ENCODE peak calls at places on chromosome 4, in eight cellular contexts. One of them, this sample, is unnamed.
A peak's percentile ranks its signal among the peaks of the same experiment; 100 is the strongest.

GRCh38 chr4:6771229-6771671 is 11.3 kb upstream of the KIAA0232 start:
- DNase-seq in T-helper 9 cell: no peak
- DNase-seq in heart right ventricle: peak; percentile 82
- DNase-seq in CD8-positive, alpha-beta T cell: no peak
- DNase-seq in bronchial epithelial cell: no peak
- DNase-seq in activated T-cell treated with anti-CD3 and anti-CD28 coated beads, Interleukin-2, amount 50 U/mL, for 1 hour: no peak
- DNase-seq in stimulated activated CD4-positive, alpha-beta T cell treated with anti-CD3 and anti-CD28 coated beads, Interleukin-2, amount 100 ng/mL, for 48 hours: no peak
- DNase-seq in suprapubic skin: peak; percentile 73
- DNase-seq in this sample: no peak

GRCh38 chr4:57078685-57079521 is 31.3 kb downstream of the IGFBP7 start:
- DNase-seq in T-helper 9 cell: no peak
- DNase-seq in heart right ventricle: no peak
- DNase-seq in CD8-positive, alpha-beta T cell: no peak
- DNase-seq in bronchial epithelial cell: peak; percentile 95
- DNase-seq in activated T-cell treated with anti-CD3 and anti-CD28 coated beads, Interleukin-2, amount 50 U/mL, for 1 hour: no peak
- DNase-seq in stimulated activated CD4-positive, alpha-beta T cell treated with anti-CD3 and anti-CD28 coated beads, Interleukin-2, amount 100 ng/mL, for 48 hours: no peak
- DNase-seq in suprapubic skin: no peak
- DNase-seq in this sample: peak; percentile 34

GRCh38 chr4:112531146-112531545 is 15.2 kb upstream of the NEUROG2 start:
- DNase-seq in T-helper 9 cell: no peak
- DNase-seq in heart right ventricle: no peak
- DNase-seq in CD8-positive, alpha-beta T cell: no peak
- DNase-seq in bronchial epithelial cell: no peak
- DNase-seq in activated T-cell treated with anti-CD3 and anti-CD28 coated beads, Interleukin-2, amount 50 U/mL, for 1 hour: no peak
- DNase-seq in stimulated activated CD4-positive, alpha-beta T cell treated with anti-CD3 and anti-CD28 coated beads, Interleukin-2, amount 100 ng/mL, for 48 hours: no peak
- DNase-seq in suprapubic skin: no peak
- DNase-seq in this sample: no peak

GRCh38 chr4:77072195-77072753 is 3.5 kb downstream of the CCNI start:
- DNase-seq in T-helper 9 cell: peak; percentile 29
- DNase-seq in heart right ventricle: no peak
- DNase-seq in CD8-positive, alpha-beta T cell: no peak
- DNase-seq in bronchial epithelial cell: peak; percentile 94
- DNase-seq in activated T-cell treated with anti-CD3 and anti-CD28 coated beads, Interleukin-2, amount 50 U/mL, for 1 hour: no peak
- DNase-seq in stimulated activated CD4-positive, alpha-beta T cell treated with anti-CD3 and anti-CD28 coated beads, Interleukin-2, amount 100 ng/mL, for 48 hours: no peak
- DNase-seq in suprapubic skin: no peak
- DNase-seq in this sample: peak; percentile 52

GRCh38 chr4:39591290-39591689 is 47.4 kb downstream of the SMIM14 start:
- DNase-seq in T-helper 9 cell: no peak
- DNase-seq in heart right ventricle: no peak
- DNase-seq in CD8-positive, alpha-beta T cell: no peak
- DNase-seq in bronchial epithelial cell: peak; percentile 73
- DNase-seq in activated T-cell treated with anti-CD3 and anti-CD28 coated beads, Interleukin-2, amount 50 U/mL, for 1 hour: no peak
- DNase-seq in stimulated activated CD4-positive, alpha-beta T cell treated with anti-CD3 and anti-CD28 coated beads, Interleukin-2, amount 100 ng/mL, for 48 hours: no peak
- DNase-seq in suprapubic skin: no peak
- DNase-seq in this sample: no peak

GRCh38 chr4:55178226-55179005 is 53.0 kb upstream of the KDR start:
- DNase-seq in T-helper 9 cell: no peak
- DNase-seq in heart right ventricle: peak; percentile 37
- DNase-seq in CD8-positive, alpha-beta T cell: no peak
- DNase-seq in bronchial epithelial cell: no peak
- DNase-seq in activated T-cell treated with anti-CD3 and anti-CD28 coated beads, Interleukin-2, amount 50 U/mL, for 1 hour: no peak
- DNase-seq in stimulated activated CD4-positive, alpha-beta T cell treated with anti-CD3 and anti-CD28 coated beads, Interleukin-2, amount 100 ng/mL, for 48 hours: no peak
- DNase-seq in suprapubic skin: no peak
- DNase-seq in this sample: no peak

GRCh38 chr4:87521757-87522374 is 7.3 kb downstream of the SPARCL1 start:
- DNase-seq in T-helper 9 cell: no peak
- DNase-seq in heart right ventricle: no peak
- DNase-seq in CD8-positive, alpha-beta T cell: no peak
- DNase-seq in bronchial epithelial cell: peak; percentile 91
- DNase-seq in activated T-cell treated with anti-CD3 and anti-CD28 coated beads, Interleukin-2, amount 50 U/mL, for 1 hour: no peak
- DNase-seq in stimulated activated CD4-positive, alpha-beta T cell treated with anti-CD3 and anti-CD28 coated beads, Interleukin-2, amount 100 ng/mL, for 48 hours: no peak
- DNase-seq in suprapubic skin: no peak
- DNase-seq in this sample: no peak

GRCh38 chr4:184347251-184348239 is 126.8 kb downstream of the IRF2 start:
- DNase-seq in T-helper 9 cell: no peak
- DNase-seq in heart right ventricle: peak; percentile 58
- DNase-seq in CD8-positive, alpha-beta T cell: no peak
- DNase-seq in bronchial epithelial cell: peak; percentile 96
- DNase-seq in activated T-cell treated with anti-CD3 and anti-CD28 coated beads, Interleukin-2, amount 50 U/mL, for 1 hour: no peak
- DNase-seq in stimulated activated CD4-positive, alpha-beta T cell treated with anti-CD3 and anti-CD28 coated beads, Interleukin-2, amount 100 ng/mL, for 48 hours: no peak
- DNase-seq in suprapubic skin: no peak
- DNase-seq in this sample: peak; percentile 68

GRCh38 chr4:109810580-109811387 is 4.8 kb upstream of the GAR1 start:
- DNase-seq in T-helper 9 cell: no peak
- DNase-seq in heart right ventricle: no peak
- DNase-seq in CD8-positive, alpha-beta T cell: no peak
- DNase-seq in bronchial epithelial cell: no peak
- DNase-seq in activated T-cell treated with anti-CD3 and anti-CD28 coated beads, Interleukin-2, amount 50 U/mL, for 1 hour: no peak
- DNase-seq in stimulated activated CD4-positive, alpha-beta T cell treated with anti-CD3 and anti-CD28 coated beads, Interleukin-2, amount 100 ng/mL, for 48 hours: no peak
- DNase-seq in suprapubic skin: no peak
- DNase-seq in this sample: no peak

GRCh38 chr4:154626793-154627484 is 14.5 kb upstream of the FGG start:
- DNase-seq in T-helper 9 cell: no peak
- DNase-seq in heart right ventricle: no peak
- DNase-seq in CD8-positive, alpha-beta T cell: peak; percentile 50
- DNase-seq in bronchial epithelial cell: peak; percentile 50
- DNase-seq in activated T-cell treated with anti-CD3 and anti-CD28 coated beads, Interleukin-2, amount 50 U/mL, for 1 hour: peak; percentile 48
- DNase-seq in stimulated activated CD4-positive, alpha-beta T cell treated with anti-CD3 and anti-CD28 coated beads, Interleukin-2, amount 100 ng/mL, for 48 hours: peak; percentile 46
- DNase-seq in suprapubic skin: no peak
- DNase-seq in this sample: peak; percentile 42